ENCODE peak calls at places on chromosomes 16 and 17, in seven cellular contexts. One of them, this sample, is unnamed.
A peak's percentile ranks its signal among the peaks of the same experiment; 100 is the strongest.

GRCh38 chr16:3513892-3514600 is 13.2 kb downstream of the CLUAP1 start:
- DNase-seq in pulmonary artery endothelial cell: no peak
- DNase-seq in HTR-8/SVneo: no peak
- DNase-seq in NCI-H1092: no peak
- DNase-seq in cardiac fibroblast: no peak
- DNase-seq in M059J: no peak
- DNase-seq in left ventricle myocardium superior: no peak
- DNase-seq in this sample: no peak

GRCh38 chr17:82242977-82243647 is 14.3 kb downstream of the SLC16A3 start:
- DNase-seq in NCI-H1092: no peak
- DNase-seq in cardiac fibroblast: peak; percentile 90
- DNase-seq in HTR-8/SVneo: no peak
- DNase-seq in pulmonary artery endothelial cell: no peak
- DNase-seq in left ventricle myocardium superior: peak; percentile 89
- DNase-seq in M059J: peak; percentile 76
- DNase-seq in this sample: peak; percentile 88

GRCh38 chr16:31253642-31254045 is 6.1 kb upstream of the ITGAM start:
- DNase-seq in left ventricle myocardium superior: peak; percentile 42
- DNase-seq in HTR-8/SVneo: no peak
- DNase-seq in M059J: peak; percentile 28
- DNase-seq in pulmonary artery endothelial cell: no peak
- DNase-seq in NCI-H1092: no peak
- DNase-seq in cardiac fibroblast: no peak
- DNase-seq in this sample: no peak

GRCh38 chr16:85347213-85347591 is 234.9 kb upstream of the CIBAR2 start:
- DNase-seq in pulmonary artery endothelial cell: no peak
- DNase-seq in left ventricle myocardium superior: no peak
- DNase-seq in NCI-H1092: peak; percentile 42
- DNase-seq in HTR-8/SVneo: no peak
- DNase-seq in cardiac fibroblast: no peak
- DNase-seq in M059J: no peak
- DNase-seq in this sample: no peak

GRCh38 chr16:83404261-83404660 is 403.5 kb upstream of the HSBP1 start:
- DNase-seq in NCI-H1092: no peak
- DNase-seq in M059J: peak; percentile 31
- DNase-seq in pulmonary artery endothelial cell: no peak
- DNase-seq in cardiac fibroblast: no peak
- DNase-seq in HTR-8/SVneo: no peak
- DNase-seq in left ventricle myocardium superior: no peak
- DNase-seq in this sample: no peak

GRCh38 chr16:56869513-56870270 is 4.7 kb downstream of the SLC12A3 start:
- DNase-seq in left ventricle myocardium superior: no peak
- DNase-seq in pulmonary artery endothelial cell: no peak
- DNase-seq in NCI-H1092: no peak
- DNase-seq in cardiac fibroblast: no peak
- DNase-seq in HTR-8/SVneo: peak; percentile 53
- DNase-seq in M059J: peak; percentile 61
- DNase-seq in this sample: no peak

GRCh38 chr16:68658258-68658973 is 13.3 kb downstream of the CDH3 start:
- DNase-seq in NCI-H1092: no peak
- DNase-seq in HTR-8/SVneo: peak; percentile 91
- DNase-seq in left ventricle myocardium superior: no peak
- DNase-seq in cardiac fibroblast: peak; percentile 51
- DNase-seq in pulmonary artery endothelial cell: no peak
- DNase-seq in M059J: peak; percentile 97
- DNase-seq in this sample: peak; percentile 70

GRCh38 chr16:1975432-1976215 is 3.8 kb downstream of the TBL3 start:
- DNase-seq in M059J: no peak
- DNase-seq in cardiac fibroblast: no peak
- DNase-seq in HTR-8/SVneo: no peak
- DNase-seq in left ventricle myocardium superior: no peak
- DNase-seq in pulmonary artery endothelial cell: no peak
- DNase-seq in NCI-H1092: no peak
- DNase-seq in this sample: no peak

GRCh38 chr17:8847891-8848290 is 19.6 kb downstream of the PIK3R6 start:
- DNase-seq in NCI-H1092: no peak
- DNase-seq in HTR-8/SVneo: no peak
- DNase-seq in M059J: no peak
- DNase-seq in pulmonary artery endothelial cell: no peak
- DNase-seq in cardiac fibroblast: no peak
- DNase-seq in left ventricle myocardium superior: peak; percentile 44
- DNase-seq in this sample: no peak

GRCh38 chr17:83196088-83196765 is 116.8 kb downstream of the METRNL start:
- DNase-seq in M059J: peak; percentile 56
- DNase-seq in pulmonary artery endothelial cell: no peak
- DNase-seq in cardiac fibroblast: peak; percentile 51
- DNase-seq in left ventricle myocardium superior: peak; percentile 26
- DNase-seq in HTR-8/SVneo: no peak
- DNase-seq in NCI-H1092: no peak
- DNase-seq in this sample: peak; percentile 70

GRCh38 chr17:51165680-51166197 is 472 bp upstream of the NME2 start:
- DNase-seq in left ventricle myocardium superior: peak; percentile 38
- DNase-seq in HTR-8/SVneo: no peak
- DNase-seq in M059J: no peak
- DNase-seq in cardiac fibroblast: no peak
- DNase-seq in NCI-H1092: no peak
- DNase-seq in pulmonary artery endothelial cell: no peak
- DNase-seq in this sample: no peak

GRCh38 chr17:6461792-6462524 is 17.7 kb downstream of the PIMREG start:
- DNase-seq in HTR-8/SVneo: no peak
- DNase-seq in pulmonary artery endothelial cell: no peak
- DNase-seq in M059J: no peak
- DNase-seq in cardiac fibroblast: no peak
- DNase-seq in NCI-H1092: no peak
- DNase-seq in left ventricle myocardium superior: no peak
- DNase-seq in this sample: no peak

GRCh38 chr17:68892193-68892592 is 63.0 kb downstream of the ABCA8 start:
- DNase-seq in cardiac fibroblast: no peak
- DNase-seq in pulmonary artery endothelial cell: no peak
- DNase-seq in HTR-8/SVneo: no peak
- DNase-seq in left ventricle myocardium superior: no peak
- DNase-seq in NCI-H1092: no peak
- DNase-seq in M059J: no peak
- DNase-seq in this sample: no peak

GRCh38 chr17:82551779-82552457 is 32.4 kb downstream of the FOXK2 start:
- DNase-seq in NCI-H1092: peak; percentile 27
- DNase-seq in M059J: peak; percentile 66
- DNase-seq in cardiac fibroblast: peak; percentile 79
- DNase-seq in left ventricle myocardium superior: peak; percentile 82
- DNase-seq in HTR-8/SVneo: peak; percentile 82
- DNase-seq in pulmonary artery endothelial cell: no peak
- DNase-seq in this sample: peak; percentile 76

GRCh38 chr17:197352-197751 is 15.9 kb upstream of the DOC2B start:
- DNase-seq in M059J: no peak
- DNase-seq in NCI-H1092: no peak
- DNase-seq in HTR-8/SVneo: no peak
- DNase-seq in pulmonary artery endothelial cell: no peak
- DNase-seq in cardiac fibroblast: no peak
- DNase-seq in left ventricle myocardium superior: no peak
- DNase-seq in this sample: no peak

GRCh38 chr16:89602273-89602951 is 11.0 kb upstream of the DPEP1 start:
- DNase-seq in M059J: peak; percentile 89
- DNase-seq in cardiac fibroblast: peak; percentile 87
- DNase-seq in left ventricle myocardium superior: no peak
- DNase-seq in HTR-8/SVneo: peak; percentile 89
- DNase-seq in NCI-H1092: peak; percentile 23
- DNase-seq in pulmonary artery endothelial cell: peak; percentile 41
- DNase-seq in this sample: peak; percentile 85

GRCh38 chr16:88770459-88771293 is 14.3 kb downstream of the PIEZO1 start:
- DNase-seq in cardiac fibroblast: peak; percentile 66
- DNase-seq in pulmonary artery endothelial cell: no peak
- DNase-seq in HTR-8/SVneo: no peak
- DNase-seq in NCI-H1092: no peak
- DNase-seq in left ventricle myocardium superior: peak; percentile 69
- DNase-seq in M059J: peak; percentile 70
- DNase-seq in this sample: peak; percentile 62

GRCh38 chr17:73011016-73011486 is 81.4 kb downstream of the SLC39A11 start:
- DNase-seq in left ventricle myocardium superior: no peak
- DNase-seq in M059J: no peak
- DNase-seq in HTR-8/SVneo: no peak
- DNase-seq in pulmonary artery endothelial cell: no peak
- DNase-seq in cardiac fibroblast: no peak
- DNase-seq in NCI-H1092: no peak
- DNase-seq in this sample: no peak

GRCh38 chr17:76196675-76197074 is 43.6 kb downstream of the RNF157 start:
- DNase-seq in cardiac fibroblast: peak; percentile 38
- DNase-seq in HTR-8/SVneo: no peak
- DNase-seq in pulmonary artery endothelial cell: no peak
- DNase-seq in left ventricle myocardium superior: peak; percentile 85
- DNase-seq in NCI-H1092: no peak
- DNase-seq in M059J: no peak
- DNase-seq in this sample: no peak

GRCh38 chr17:47966079-47966519 is 4.8 kb upstream of the CDK5RAP3 start:
- DNase-seq in left ventricle myocardium superior: no peak
- DNase-seq in NCI-H1092: no peak
- DNase-seq in pulmonary artery endothelial cell: no peak
- DNase-seq in M059J: no peak
- DNase-seq in cardiac fibroblast: peak; percentile 35
- DNase-seq in HTR-8/SVneo: no peak
- DNase-seq in this sample: peak; percentile 20

GRCh38 chr17:67646472-67646871 is 71.3 kb upstream of the NOL11 start:
- DNase-seq in pulmonary artery endothelial cell: no peak
- DNase-seq in M059J: no peak
- DNase-seq in cardiac fibroblast: no peak
- DNase-seq in HTR-8/SVneo: no peak
- DNase-seq in left ventricle myocardium superior: no peak
- DNase-seq in NCI-H1092: no peak
- DNase-seq in this sample: no peak

GRCh38 chr17:60695960-60696359 is 18.3 kb downstream of the BCAS3 start:
- DNase-seq in pulmonary artery endothelial cell: no peak
- DNase-seq in left ventricle myocardium superior: no peak
- DNase-seq in NCI-H1092: no peak
- DNase-seq in M059J: no peak
- DNase-seq in cardiac fibroblast: no peak
- DNase-seq in HTR-8/SVneo: no peak
- DNase-seq in this sample: no peak

GRCh38 chr17:1726626-1727257 is 2.2 kb downstream of the WDR81 start:
- DNase-seq in M059J: no peak
- DNase-seq in cardiac fibroblast: no peak
- DNase-seq in left ventricle myocardium superior: no peak
- DNase-seq in pulmonary artery endothelial cell: no peak
- DNase-seq in NCI-H1092: no peak
- DNase-seq in HTR-8/SVneo: no peak
- DNase-seq in this sample: no peak

GRCh38 chr17:79944821-79945391 is 90.8 kb downstream of the TBC1D16 start:
- DNase-seq in M059J: no peak
- DNase-seq in HTR-8/SVneo: no peak
- DNase-seq in left ventricle myocardium superior: no peak
- DNase-seq in pulmonary artery endothelial cell: no peak
- DNase-seq in cardiac fibroblast: no peak
- DNase-seq in NCI-H1092: no peak
- DNase-seq in this sample: no peak

GRCh38 chr16:57601801-57602478 is 26.5 kb upstream of the ADGRG1 start:
- DNase-seq in HTR-8/SVneo: no peak
- DNase-seq in M059J: peak; percentile 72
- DNase-seq in NCI-H1092: peak; percentile 54
- DNase-seq in pulmonary artery endothelial cell: no peak
- DNase-seq in left ventricle myocardium superior: no peak
- DNase-seq in cardiac fibroblast: no peak
- DNase-seq in this sample: no peak

GRCh38 chr17:70422862-70423261 is 253.5 kb downstream of the KCNJ2 start:
- DNase-seq in M059J: no peak
- DNase-seq in HTR-8/SVneo: no peak
- DNase-seq in left ventricle myocardium superior: no peak
- DNase-seq in pulmonary artery endothelial cell: no peak
- DNase-seq in NCI-H1092: no peak
- DNase-seq in cardiac fibroblast: no peak
- DNase-seq in this sample: no peak

GRCh38 chr16:68091604-68092261 is 6.6 kb downstream of the NFATC3 start:
- DNase-seq in HTR-8/SVneo: peak; percentile 38
- DNase-seq in cardiac fibroblast: peak; percentile 67
- DNase-seq in pulmonary artery endothelial cell: no peak
- DNase-seq in M059J: peak; percentile 66
- DNase-seq in NCI-H1092: no peak
- DNase-seq in left ventricle myocardium superior: no peak
- DNase-seq in this sample: peak; percentile 78

GRCh38 chr16:57889960-57890751 is 80.8 kb downstream of the CNGB1 start:
- DNase-seq in cardiac fibroblast: peak; percentile 69
- DNase-seq in M059J: peak; percentile 58
- DNase-seq in left ventricle myocardium superior: no peak
- DNase-seq in NCI-H1092: no peak
- DNase-seq in HTR-8/SVneo: no peak
- DNase-seq in pulmonary artery endothelial cell: no peak
- DNase-seq in this sample: peak; percentile 53